ENCODE peak calls at places on chromosome 18, in seven cellular contexts. One of them, this sample, is unnamed.

GRCh38 chr18:49018961-49019445 is 68.2 kb upstream of the SMAD7 start:
- DNase-seq in MM.1S: no peak
- DNase-seq in left ventricle myocardium inferior: no peak
- DNase-seq in GM23338: no peak
- DNase-seq in pancreas: no peak
- DNase-seq in stomach: peak
- DNase-seq in CD8-positive, alpha-beta T cell: no peak
- DNase-seq in this sample: no peak

GRCh38 chr18:11963991-11964484 is 17.3 kb upstream of the IMPA2 start:
- DNase-seq in MM.1S: no peak
- DNase-seq in left ventricle myocardium inferior: no peak
- DNase-seq in GM23338: peak
- DNase-seq in pancreas: no peak
- DNase-seq in stomach: no peak
- DNase-seq in CD8-positive, alpha-beta T cell: no peak
- DNase-seq in this sample: no peak

GRCh38 chr18:66393463-66393862 is 210.4 kb downstream of the CDH19 start:
- DNase-seq in MM.1S: no peak
- DNase-seq in left ventricle myocardium inferior: no peak
- DNase-seq in GM23338: peak
- DNase-seq in pancreas: no peak
- DNase-seq in stomach: no peak
- DNase-seq in CD8-positive, alpha-beta T cell: no peak
- DNase-seq in this sample: no peak

GRCh38 chr18:74264303-74265020 is 27.3 kb downstream of the CYB5A start:
- DNase-seq in MM.1S: no peak
- DNase-seq in left ventricle myocardium inferior: no peak
- DNase-seq in GM23338: no peak
- DNase-seq in pancreas: no peak
- DNase-seq in stomach: no peak
- DNase-seq in CD8-positive, alpha-beta T cell: no peak
- DNase-seq in this sample: peak

GRCh38 chr18:36314754-36315153 is 17.2 kb downstream of the FHOD3 start:
- DNase-seq in MM.1S: no peak
- DNase-seq in left ventricle myocardium inferior: no peak
- DNase-seq in GM23338: no peak
- DNase-seq in pancreas: no peak
- DNase-seq in stomach: no peak
- DNase-seq in CD8-positive, alpha-beta T cell: no peak
- DNase-seq in this sample: no peak

GRCh38 chr18:23626451-23627279 is 36.0 kb downstream of the ANKRD29 start:
- DNase-seq in MM.1S: no peak
- DNase-seq in left ventricle myocardium inferior: no peak
- DNase-seq in GM23338: no peak
- DNase-seq in pancreas: no peak
- DNase-seq in stomach: no peak
- DNase-seq in CD8-positive, alpha-beta T cell: no peak
- DNase-seq in this sample: no peak

GRCh38 chr18:36828157-36828629 is 609 bp downstream of the TPGS2 start:
- DNase-seq in MM.1S: peak
- DNase-seq in left ventricle myocardium inferior: no peak
- DNase-seq in GM23338: peak
- DNase-seq in pancreas: no peak
- DNase-seq in stomach: no peak
- DNase-seq in CD8-positive, alpha-beta T cell: peak
- DNase-seq in this sample: no peak

GRCh38 chr18:37286801-37287200 is 278.8 kb downstream of the CELF4 start:
- DNase-seq in MM.1S: no peak
- DNase-seq in left ventricle myocardium inferior: no peak
- DNase-seq in GM23338: no peak
- DNase-seq in pancreas: no peak
- DNase-seq in stomach: no peak
- DNase-seq in CD8-positive, alpha-beta T cell: no peak
- DNase-seq in this sample: no peak

GRCh38 chr18:13437801-13438506 is 219.4 kb downstream of the LDLRAD4 start:
- DNase-seq in MM.1S: peak
- DNase-seq in left ventricle myocardium inferior: no peak
- DNase-seq in GM23338: no peak
- DNase-seq in pancreas: no peak
- DNase-seq in stomach: no peak
- DNase-seq in CD8-positive, alpha-beta T cell: peak
- DNase-seq in this sample: no peak

GRCh38 chr18:45785015-45785597 is 40.4 kb upstream of the SIGLEC15 start:
- DNase-seq in MM.1S: no peak
- DNase-seq in left ventricle myocardium inferior: no peak
- DNase-seq in GM23338: no peak
- DNase-seq in pancreas: no peak
- DNase-seq in stomach: no peak
- DNase-seq in CD8-positive, alpha-beta T cell: no peak
- DNase-seq in this sample: no peak

GRCh38 chr18:9643549-9643948 is 29.2 kb upstream of the PPP4R1 start:
- DNase-seq in MM.1S: no peak
- DNase-seq in left ventricle myocardium inferior: no peak
- DNase-seq in GM23338: peak
- DNase-seq in pancreas: no peak
- DNase-seq in stomach: no peak
- DNase-seq in CD8-positive, alpha-beta T cell: no peak
- DNase-seq in this sample: no peak

GRCh38 chr18:25351773-25352628 is at the start of gene ZNF521:
- DNase-seq in MM.1S: peak
- DNase-seq in left ventricle myocardium inferior: peak
- DNase-seq in GM23338: peak
- DNase-seq in pancreas: peak
- DNase-seq in stomach: peak
- DNase-seq in CD8-positive, alpha-beta T cell: peak
- DNase-seq in this sample: peak

GRCh38 chr18:41113885-41114482 is 841.0 kb upstream of the PIK3C3 start:
- DNase-seq in MM.1S: no peak
- DNase-seq in left ventricle myocardium inferior: no peak
- DNase-seq in GM23338: no peak
- DNase-seq in pancreas: no peak
- DNase-seq in stomach: no peak
- DNase-seq in CD8-positive, alpha-beta T cell: no peak
- DNase-seq in this sample: no peak

GRCh38 chr18:50812834-50813233 is 7.0 kb downstream of the MRO start:
- DNase-seq in MM.1S: no peak
- DNase-seq in left ventricle myocardium inferior: no peak
- DNase-seq in GM23338: no peak
- DNase-seq in pancreas: no peak
- DNase-seq in stomach: no peak
- DNase-seq in CD8-positive, alpha-beta T cell: no peak
- DNase-seq in this sample: no peak

GRCh38 chr18:28960146-28960545 is 783.2 kb upstream of the CDH2 start:
- DNase-seq in MM.1S: no peak
- DNase-seq in left ventricle myocardium inferior: no peak
- DNase-seq in GM23338: no peak
- DNase-seq in pancreas: no peak
- DNase-seq in stomach: no peak
- DNase-seq in CD8-positive, alpha-beta T cell: no peak
- DNase-seq in this sample: no peak

GRCh38 chr18:47143153-47143552 is 7.1 kb downstream of the HDHD2 start:
- DNase-seq in MM.1S: no peak
- DNase-seq in left ventricle myocardium inferior: no peak
- DNase-seq in GM23338: no peak
- DNase-seq in pancreas: no peak
- DNase-seq in stomach: no peak
- DNase-seq in CD8-positive, alpha-beta T cell: no peak
- DNase-seq in this sample: no peak

GRCh38 chr18:35205199-35205712 is 35.6 kb upstream of the ZNF397 start:
- DNase-seq in MM.1S: no peak
- DNase-seq in left ventricle myocardium inferior: no peak
- DNase-seq in GM23338: no peak
- DNase-seq in pancreas: no peak
- DNase-seq in stomach: no peak
- DNase-seq in CD8-positive, alpha-beta T cell: no peak
- DNase-seq in this sample: no peak

GRCh38 chr18:9094307-9095226 is 7.9 kb upstream of the NDUFV2 start:
- DNase-seq in MM.1S: no peak
- DNase-seq in left ventricle myocardium inferior: no peak
- DNase-seq in GM23338: no peak
- DNase-seq in pancreas: no peak
- DNase-seq in stomach: no peak
- DNase-seq in CD8-positive, alpha-beta T cell: no peak
- DNase-seq in this sample: no peak

GRCh38 chr18:77851798-77852197 is 602.1 kb downstream of the GALR1 start:
- DNase-seq in MM.1S: no peak
- DNase-seq in left ventricle myocardium inferior: no peak
- DNase-seq in GM23338: no peak
- DNase-seq in pancreas: no peak
- DNase-seq in stomach: no peak
- DNase-seq in CD8-positive, alpha-beta T cell: no peak
- DNase-seq in this sample: no peak

GRCh38 chr18:40841473-40841872 is 1113.6 kb upstream of the PIK3C3 start:
- DNase-seq in MM.1S: no peak
- DNase-seq in left ventricle myocardium inferior: no peak
- DNase-seq in GM23338: no peak
- DNase-seq in pancreas: no peak
- DNase-seq in stomach: no peak
- DNase-seq in CD8-positive, alpha-beta T cell: no peak
- DNase-seq in this sample: no peak

GRCh38 chr18:79460445-79461300 is 64.9 kb downstream of the NFATC1 start:
- DNase-seq in MM.1S: no peak
- DNase-seq in left ventricle myocardium inferior: no peak
- DNase-seq in GM23338: no peak
- DNase-seq in pancreas: no peak
- DNase-seq in stomach: no peak
- DNase-seq in CD8-positive, alpha-beta T cell: no peak
- DNase-seq in this sample: peak

GRCh38 chr18:63741769-63742168 is 33.4 kb upstream of the SERPINB7 start:
- DNase-seq in MM.1S: no peak
- DNase-seq in left ventricle myocardium inferior: no peak
- DNase-seq in GM23338: peak
- DNase-seq in pancreas: no peak
- DNase-seq in stomach: no peak
- DNase-seq in CD8-positive, alpha-beta T cell: no peak
- DNase-seq in this sample: no peak
- TF ChIP-seq CTCF in MM.1S: no peak
- TF ChIP-seq CTCF in left ventricle myocardium inferior: no peak
- TF ChIP-seq CTCF in GM23338: peak
- TF ChIP-seq CTCF in pancreas: no peak
- TF ChIP-seq CTCF in stomach: no peak
- TF ChIP-seq CTCF in CD8-positive, alpha-beta T cell: no peak
- TF ChIP-seq CTCF in this sample: no peak

DNA sequence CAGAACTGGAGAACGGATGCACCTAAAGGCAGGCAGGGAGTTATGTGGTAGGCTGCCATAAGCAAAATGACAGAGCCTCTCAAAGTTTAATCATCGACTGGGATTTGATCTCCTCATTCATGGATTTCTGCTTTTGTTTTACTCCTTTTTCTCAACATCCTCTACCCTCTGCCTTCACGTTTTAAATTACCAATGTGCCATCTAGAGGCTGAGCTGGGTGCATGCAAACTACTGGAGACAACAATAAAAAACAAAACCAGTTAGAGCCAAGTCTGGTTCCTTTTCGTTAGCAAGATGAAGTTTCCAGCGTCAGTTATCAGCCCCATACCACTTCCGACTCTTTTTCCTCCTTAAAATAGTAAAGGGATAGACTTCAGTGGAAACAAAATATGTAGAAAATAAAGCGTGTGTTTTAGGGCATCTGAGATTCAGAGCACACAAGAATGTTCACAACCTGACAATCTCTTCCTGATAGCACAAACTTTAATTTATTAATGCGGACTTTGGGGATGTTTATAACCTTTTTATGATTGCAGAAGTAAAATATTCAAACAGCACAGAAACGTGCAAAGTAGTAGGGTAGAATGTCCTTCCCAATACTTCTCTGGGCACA is 117.0 kb downstream of the LAMA1 start:
- DNase-seq in MM.1S: peak
- DNase-seq in left ventricle myocardium inferior: no peak
- DNase-seq in GM23338: peak
- DNase-seq in pancreas: no peak
- DNase-seq in stomach: no peak
- DNase-seq in CD8-positive, alpha-beta T cell: no peak
- DNase-seq in this sample: no peak
- TF ChIP-seq CTCF in MM.1S: peak
- TF ChIP-seq CTCF in left ventricle myocardium inferior: peak
- TF ChIP-seq CTCF in GM23338: peak
- TF ChIP-seq CTCF in pancreas: peak
- TF ChIP-seq CTCF in stomach: peak
- TF ChIP-seq CTCF in CD8-positive, alpha-beta T cell: no peak
- TF ChIP-seq CTCF in this sample: peak

GRCh38 chr18:69684789-69685188 is 262.9 kb downstream of the CD226 start:
- DNase-seq in MM.1S: no peak
- DNase-seq in left ventricle myocardium inferior: no peak
- DNase-seq in GM23338: no peak
- DNase-seq in pancreas: no peak
- DNase-seq in stomach: no peak
- DNase-seq in CD8-positive, alpha-beta T cell: no peak
- DNase-seq in this sample: no peak

GRCh38 chr18:69689081-69689759 is 258.5 kb downstream of the CD226 start:
- DNase-seq in MM.1S: no peak
- DNase-seq in left ventricle myocardium inferior: no peak
- DNase-seq in GM23338: no peak
- DNase-seq in pancreas: no peak
- DNase-seq in stomach: no peak
- DNase-seq in CD8-positive, alpha-beta T cell: no peak
- DNase-seq in this sample: no peak

GRCh38 chr18:69691008-69691760 is 256.5 kb downstream of the CD226 start:
- DNase-seq in MM.1S: no peak
- DNase-seq in left ventricle myocardium inferior: no peak
- DNase-seq in GM23338: no peak
- DNase-seq in pancreas: no peak
- DNase-seq in stomach: no peak
- DNase-seq in CD8-positive, alpha-beta T cell: no peak
- DNase-seq in this sample: no peak

GRCh38 chr18:69686861-69687260 is 260.8 kb downstream of the CD226 start:
- DNase-seq in MM.1S: no peak
- DNase-seq in left ventricle myocardium inferior: no peak
- DNase-seq in GM23338: no peak
- DNase-seq in pancreas: no peak
- DNase-seq in stomach: no peak
- DNase-seq in CD8-positive, alpha-beta T cell: no peak
- DNase-seq in this sample: no peak
- TF ChIP-seq CTCF in MM.1S: no peak
- TF ChIP-seq CTCF in left ventricle myocardium inferior: no peak
- TF ChIP-seq CTCF in GM23338: no peak
- TF ChIP-seq CTCF in pancreas: no peak
- TF ChIP-seq CTCF in stomach: no peak
- TF ChIP-seq CTCF in CD8-positive, alpha-beta T cell: no peak
- TF ChIP-seq CTCF in this sample: no peak

GRCh38 chr18:58402247-58402646 is 226.6 kb downstream of the ALPK2 start:
- DNase-seq in MM.1S: no peak
- DNase-seq in left ventricle myocardium inferior: no peak
- DNase-seq in GM23338: no peak
- DNase-seq in pancreas: no peak
- DNase-seq in stomach: no peak
- DNase-seq in CD8-positive, alpha-beta T cell: no peak
- DNase-seq in this sample: no peak
- TF ChIP-seq CTCF in MM.1S: no peak
- TF ChIP-seq CTCF in left ventricle myocardium inferior: no peak
- TF ChIP-seq CTCF in GM23338: no peak
- TF ChIP-seq CTCF in pancreas: no peak
- TF ChIP-seq CTCF in stomach: no peak
- TF ChIP-seq CTCF in CD8-positive, alpha-beta T cell: no peak
- TF ChIP-seq CTCF in this sample: no peak